ENCODE peak calls at places on chromosomes 7 and 10, in ten cellular contexts. One of them, this sample, is unnamed.
A peak's percentile ranks its signal among the peaks of the same experiment; 100 is the strongest.

GRCh38 chr10:43282881-43283280 is 16.0 kb upstream of the RASGEF1A start:
- DNase-seq in aorta: no peak
- DNase-seq in CD4-positive, alpha-beta memory T cell: no peak
- DNase-seq in tibial artery: no peak
- DNase-seq in neuronal stem cell: no peak
- DNase-seq in fibroblast of lung: no peak
- DNase-seq in breast epithelium: no peak
- DNase-seq in SK-N-SH: no peak
- DNase-seq in body of pancreas: no peak
- DNase-seq in RWPE1: peak; percentile 43
- DNase-seq in this sample: no peak

GRCh38 chr10:132532784-132533560 is 4.6 kb upstream of the INPP5A start:
- DNase-seq in neuronal stem cell: no peak
- DNase-seq in breast epithelium: peak; percentile 15
- DNase-seq in CD4-positive, alpha-beta memory T cell: no peak
- DNase-seq in aorta: no peak
- DNase-seq in SK-N-SH: no peak
- DNase-seq in fibroblast of lung: peak; percentile 45
- DNase-seq in RWPE1: peak; percentile 91
- DNase-seq in body of pancreas: no peak
- DNase-seq in tibial artery: no peak
- DNase-seq in this sample: no peak

GRCh38 chr7:70408477-70408876 is 723.5 kb upstream of the GALNT17 start:
- DNase-seq in RWPE1: no peak
- DNase-seq in CD4-positive, alpha-beta memory T cell: no peak
- DNase-seq in SK-N-SH: no peak
- DNase-seq in fibroblast of lung: no peak
- DNase-seq in breast epithelium: no peak
- DNase-seq in neuronal stem cell: no peak
- DNase-seq in aorta: no peak
- DNase-seq in body of pancreas: no peak
- DNase-seq in tibial artery: no peak
- DNase-seq in this sample: no peak

GRCh38 chr10:92377962-92378361 is 87.0 kb downstream of the MARCHF5 start:
- DNase-seq in body of pancreas: no peak
- DNase-seq in tibial artery: no peak
- DNase-seq in breast epithelium: no peak
- DNase-seq in fibroblast of lung: no peak
- DNase-seq in aorta: no peak
- DNase-seq in neuronal stem cell: no peak
- DNase-seq in CD4-positive, alpha-beta memory T cell: no peak
- DNase-seq in RWPE1: no peak
- DNase-seq in SK-N-SH: no peak
- DNase-seq in this sample: no peak

GRCh38 chr7:121505021-121505420 is 108.9 kb upstream of the FAM3C start:
- DNase-seq in tibial artery: no peak
- DNase-seq in SK-N-SH: no peak
- DNase-seq in RWPE1: no peak
- DNase-seq in CD4-positive, alpha-beta memory T cell: no peak
- DNase-seq in fibroblast of lung: peak; percentile 36
- DNase-seq in body of pancreas: no peak
- DNase-seq in aorta: no peak
- DNase-seq in breast epithelium: no peak
- DNase-seq in neuronal stem cell: no peak
- DNase-seq in this sample: no peak

GRCh38 chr7:105610165-105610930 is 29.1 kb upstream of the EFCAB10 start:
- DNase-seq in breast epithelium: no peak
- DNase-seq in SK-N-SH: no peak
- DNase-seq in fibroblast of lung: no peak
- DNase-seq in neuronal stem cell: no peak
- DNase-seq in CD4-positive, alpha-beta memory T cell: no peak
- DNase-seq in body of pancreas: no peak
- DNase-seq in aorta: no peak
- DNase-seq in RWPE1: no peak
- DNase-seq in tibial artery: no peak
- DNase-seq in this sample: no peak

GRCh38 chr7:123769371-123769770 is 20.6 kb upstream of the WASL start:
- DNase-seq in neuronal stem cell: no peak
- DNase-seq in RWPE1: peak; percentile 79
- DNase-seq in aorta: peak; percentile 70
- DNase-seq in tibial artery: no peak
- DNase-seq in CD4-positive, alpha-beta memory T cell: no peak
- DNase-seq in breast epithelium: no peak
- DNase-seq in fibroblast of lung: peak; percentile 76
- DNase-seq in SK-N-SH: no peak
- DNase-seq in body of pancreas: peak; percentile 72
- DNase-seq in this sample: no peak

GRCh38 chr10:61973169-61973568 is 71.7 kb downstream of the ARID5B start:
- DNase-seq in neuronal stem cell: no peak
- DNase-seq in CD4-positive, alpha-beta memory T cell: no peak
- DNase-seq in RWPE1: no peak
- DNase-seq in SK-N-SH: no peak
- DNase-seq in aorta: no peak
- DNase-seq in body of pancreas: no peak
- DNase-seq in fibroblast of lung: peak; percentile 18
- DNase-seq in tibial artery: no peak
- DNase-seq in breast epithelium: no peak
- DNase-seq in this sample: no peak

GRCh38 chr10:35035641-35036040 is 54.5 kb downstream of the CUL2 start:
- DNase-seq in body of pancreas: no peak
- DNase-seq in CD4-positive, alpha-beta memory T cell: no peak
- DNase-seq in neuronal stem cell: no peak
- DNase-seq in breast epithelium: no peak
- DNase-seq in RWPE1: no peak
- DNase-seq in SK-N-SH: no peak
- DNase-seq in tibial artery: no peak
- DNase-seq in fibroblast of lung: peak; percentile 20
- DNase-seq in aorta: no peak
- DNase-seq in this sample: no peak

GRCh38 chr7:112056409-112056808 is 149.8 kb downstream of the DOCK4 start:
- DNase-seq in RWPE1: peak; percentile 8
- DNase-seq in aorta: no peak
- DNase-seq in SK-N-SH: no peak
- DNase-seq in breast epithelium: no peak
- DNase-seq in body of pancreas: no peak
- DNase-seq in CD4-positive, alpha-beta memory T cell: no peak
- DNase-seq in tibial artery: no peak
- DNase-seq in neuronal stem cell: no peak
- DNase-seq in fibroblast of lung: peak; percentile 44
- DNase-seq in this sample: no peak

GRCh38 chr10:97708976-97709745 is 4.4 kb upstream of the MARVELD1 start:
- DNase-seq in breast epithelium: peak; percentile 66
- DNase-seq in aorta: peak; percentile 89
- DNase-seq in neuronal stem cell: peak; percentile 65
- DNase-seq in body of pancreas: peak; percentile 71
- DNase-seq in CD4-positive, alpha-beta memory T cell: peak; percentile 34
- DNase-seq in SK-N-SH: peak; percentile 58
- DNase-seq in fibroblast of lung: peak; percentile 85
- DNase-seq in tibial artery: peak; percentile 86
- DNase-seq in RWPE1: no peak
- DNase-seq in this sample: peak; percentile 54

GRCh38 chr7:34039033-34039432 is 133.7 kb downstream of the BMPER start:
- DNase-seq in aorta: no peak
- DNase-seq in neuronal stem cell: no peak
- DNase-seq in SK-N-SH: no peak
- DNase-seq in RWPE1: no peak
- DNase-seq in tibial artery: no peak
- DNase-seq in breast epithelium: no peak
- DNase-seq in CD4-positive, alpha-beta memory T cell: no peak
- DNase-seq in body of pancreas: no peak
- DNase-seq in fibroblast of lung: no peak
- DNase-seq in this sample: no peak

GRCh38 chr7:49724071-49724470 is 49.4 kb upstream of the VWC2 start:
- DNase-seq in aorta: no peak
- DNase-seq in RWPE1: no peak
- DNase-seq in neuronal stem cell: no peak
- DNase-seq in CD4-positive, alpha-beta memory T cell: no peak
- DNase-seq in body of pancreas: no peak
- DNase-seq in SK-N-SH: no peak
- DNase-seq in fibroblast of lung: no peak
- DNase-seq in tibial artery: no peak
- DNase-seq in breast epithelium: no peak
- DNase-seq in this sample: no peak

GRCh38 chr7:45402480-45403218 is 171.5 kb upstream of the ADCY1 start:
- DNase-seq in aorta: no peak
- DNase-seq in RWPE1: peak; percentile 46
- DNase-seq in fibroblast of lung: peak; percentile 77
- DNase-seq in breast epithelium: no peak
- DNase-seq in SK-N-SH: no peak
- DNase-seq in neuronal stem cell: no peak
- DNase-seq in body of pancreas: no peak
- DNase-seq in CD4-positive, alpha-beta memory T cell: no peak
- DNase-seq in tibial artery: no peak
- DNase-seq in this sample: no peak

GRCh38 chr7:87318741-87319140 is 26.7 kb upstream of the CROT start:
- DNase-seq in RWPE1: no peak
- DNase-seq in SK-N-SH: no peak
- DNase-seq in body of pancreas: no peak
- DNase-seq in neuronal stem cell: no peak
- DNase-seq in CD4-positive, alpha-beta memory T cell: no peak
- DNase-seq in aorta: no peak
- DNase-seq in tibial artery: no peak
- DNase-seq in breast epithelium: no peak
- DNase-seq in fibroblast of lung: no peak
- DNase-seq in this sample: no peak

GRCh38 chr10:32207544-32207943 is 139.4 kb downstream of the EPC1 start:
- DNase-seq in tibial artery: peak; percentile 24
- DNase-seq in neuronal stem cell: no peak
- DNase-seq in fibroblast of lung: peak; percentile 43
- DNase-seq in RWPE1: peak; percentile 60
- DNase-seq in CD4-positive, alpha-beta memory T cell: peak; percentile 39
- DNase-seq in body of pancreas: peak; percentile 74
- DNase-seq in breast epithelium: peak; percentile 61
- DNase-seq in SK-N-SH: peak; percentile 42
- DNase-seq in aorta: peak; percentile 51
- DNase-seq in this sample: no peak

GRCh38 chr7:142804715-142805114 is 33.9 kb downstream of the PRSS2 start:
- DNase-seq in body of pancreas: no peak
- DNase-seq in neuronal stem cell: no peak
- DNase-seq in RWPE1: no peak
- DNase-seq in tibial artery: no peak
- DNase-seq in SK-N-SH: no peak
- DNase-seq in fibroblast of lung: no peak
- DNase-seq in breast epithelium: no peak
- DNase-seq in CD4-positive, alpha-beta memory T cell: peak; percentile 38
- DNase-seq in aorta: no peak
- DNase-seq in this sample: no peak
- H3K27ac ChIP-seq in body of pancreas: no peak overlapping the region
- H3K27ac ChIP-seq in neuronal stem cell: no peak overlapping the region
- H3K27ac ChIP-seq in RWPE1: no peak overlapping the region
- H3K27ac ChIP-seq in tibial artery: no peak overlapping the region
- H3K27ac ChIP-seq in SK-N-SH: no peak overlapping the region
- H3K27ac ChIP-seq in fibroblast of lung: no peak overlapping the region
- H3K27ac ChIP-seq in breast epithelium: peak overlapping the region; percentile 19
- H3K27ac ChIP-seq in CD4-positive, alpha-beta memory T cell: peak overlapping the region; percentile 99
- H3K27ac ChIP-seq in aorta: no peak overlapping the region
- H3K27ac ChIP-seq in this sample: no peak overlapping the region

DNA sequence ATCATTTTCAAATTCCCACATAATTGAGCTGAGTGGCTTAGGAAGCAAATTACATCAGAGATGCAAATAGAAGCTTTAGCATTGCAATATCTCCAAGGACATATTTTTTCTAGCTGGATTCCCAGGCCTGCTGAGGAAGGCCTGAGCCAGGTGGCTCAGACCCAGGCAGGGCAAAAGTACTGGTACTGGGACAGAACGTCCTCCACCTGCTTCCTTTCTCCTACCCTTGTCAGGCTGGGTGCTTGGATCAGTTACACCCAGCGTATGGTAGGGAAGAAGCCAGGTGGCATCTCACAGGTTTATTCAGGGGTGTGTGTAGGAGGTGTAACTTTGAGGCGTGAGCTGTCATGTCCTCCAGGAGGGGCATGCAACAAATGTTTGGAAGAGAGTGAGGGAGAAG is 3.0 kb upstream of the PANK1 start:
- DNase-seq in RWPE1: no peak
- DNase-seq in tibial artery: no peak
- DNase-seq in fibroblast of lung: no peak
- DNase-seq in breast epithelium: no peak
- DNase-seq in aorta: no peak
- DNase-seq in SK-N-SH: no peak
- DNase-seq in neuronal stem cell: no peak
- DNase-seq in CD4-positive, alpha-beta memory T cell: no peak
- DNase-seq in body of pancreas: no peak
- DNase-seq in this sample: no peak
- H3K27ac ChIP-seq in RWPE1: no peak overlapping the region
- H3K27ac ChIP-seq in tibial artery: no peak overlapping the region
- H3K27ac ChIP-seq in fibroblast of lung: no peak overlapping the region
- H3K27ac ChIP-seq in breast epithelium: no peak overlapping the region
- H3K27ac ChIP-seq in aorta: no peak overlapping the region
- H3K27ac ChIP-seq in SK-N-SH: no peak overlapping the region
- H3K27ac ChIP-seq in neuronal stem cell: no peak overlapping the region
- H3K27ac ChIP-seq in CD4-positive, alpha-beta memory T cell: no peak overlapping the region
- H3K27ac ChIP-seq in body of pancreas: no peak overlapping the region
- H3K27ac ChIP-seq in this sample: no peak overlapping the region

GRCh38 chr10:28684157-28684985 is 7.0 kb downstream of the BAMBI start:
- DNase-seq in SK-N-SH: no peak
- DNase-seq in fibroblast of lung: no peak
- DNase-seq in neuronal stem cell: no peak
- DNase-seq in tibial artery: no peak
- DNase-seq in RWPE1: no peak
- DNase-seq in body of pancreas: no peak
- DNase-seq in CD4-positive, alpha-beta memory T cell: no peak
- DNase-seq in aorta: no peak
- DNase-seq in breast epithelium: no peak
- DNase-seq in this sample: no peak
- H3K27ac ChIP-seq in SK-N-SH: no peak overlapping the region
- H3K27ac ChIP-seq in fibroblast of lung: no peak overlapping the region
- H3K27ac ChIP-seq in neuronal stem cell: no peak overlapping the region
- H3K27ac ChIP-seq in tibial artery: no peak overlapping the region
- H3K27ac ChIP-seq in RWPE1: no peak overlapping the region
- H3K27ac ChIP-seq in body of pancreas: no peak overlapping the region
- H3K27ac ChIP-seq in CD4-positive, alpha-beta memory T cell: no peak overlapping the region
- H3K27ac ChIP-seq in aorta: no peak overlapping the region
- H3K27ac ChIP-seq in breast epithelium: peak overlapping the region; percentile 46
- H3K27ac ChIP-seq in this sample: no peak overlapping the region

DNA sequence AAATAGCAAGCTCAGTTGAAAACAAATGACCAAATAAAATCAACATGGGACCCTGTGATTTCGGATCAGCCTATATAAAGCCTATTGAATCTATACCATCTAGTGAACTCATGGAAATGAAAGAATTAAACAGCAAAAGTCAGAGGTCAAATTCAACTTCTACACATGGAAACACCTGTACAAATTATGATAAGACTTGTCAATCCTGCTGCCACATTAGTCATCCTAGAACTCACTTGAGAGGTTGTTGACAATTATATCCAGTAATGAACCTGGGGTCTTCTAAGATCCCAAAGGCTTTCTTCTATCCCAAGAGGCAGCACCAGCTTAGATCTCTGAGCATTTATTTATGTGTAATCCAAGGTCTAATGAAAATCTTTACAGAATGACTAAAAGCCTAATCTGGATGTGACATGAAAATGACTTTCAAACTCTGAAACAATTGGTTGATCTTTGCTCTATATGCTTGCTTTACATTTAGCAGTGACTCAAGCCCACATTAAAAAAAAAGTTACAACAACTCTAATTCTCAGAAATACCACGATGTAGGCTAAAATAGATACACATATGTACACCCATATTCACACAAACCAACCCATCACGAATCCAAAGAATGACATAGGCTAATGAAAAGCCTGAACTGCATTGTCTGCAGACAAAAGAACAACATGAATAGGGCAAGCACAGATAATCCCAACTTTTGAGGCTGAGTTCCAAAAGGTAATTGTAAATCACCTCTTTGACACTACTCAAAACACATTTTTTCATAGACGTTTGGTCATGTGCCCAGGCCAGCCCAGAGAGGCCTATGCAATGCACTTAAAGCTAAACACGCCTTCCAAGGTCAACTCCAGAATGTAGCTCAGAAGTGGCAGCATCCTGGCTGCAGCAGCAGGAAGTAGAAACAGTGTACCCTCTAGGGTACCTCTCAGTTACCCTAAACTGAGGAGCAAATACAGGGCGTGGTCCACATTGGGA is 59.0 kb downstream of the OSBPL3 start:
- DNase-seq in CD4-positive, alpha-beta memory T cell: no peak
- DNase-seq in body of pancreas: peak; percentile 36
- DNase-seq in fibroblast of lung: no peak
- DNase-seq in RWPE1: no peak
- DNase-seq in SK-N-SH: no peak
- DNase-seq in breast epithelium: no peak
- DNase-seq in tibial artery: no peak
- DNase-seq in aorta: no peak
- DNase-seq in neuronal stem cell: no peak
- DNase-seq in this sample: no peak
- H3K27ac ChIP-seq in CD4-positive, alpha-beta memory T cell: no peak overlapping the region
- H3K27ac ChIP-seq in body of pancreas: no peak overlapping the region
- H3K27ac ChIP-seq in fibroblast of lung: no peak overlapping the region
- H3K27ac ChIP-seq in RWPE1: peak overlapping the region; percentile 59
- H3K27ac ChIP-seq in SK-N-SH: peak overlapping the region; percentile 80
- H3K27ac ChIP-seq in breast epithelium: no peak overlapping the region
- H3K27ac ChIP-seq in tibial artery: no peak overlapping the region
- H3K27ac ChIP-seq in aorta: no peak overlapping the region
- H3K27ac ChIP-seq in neuronal stem cell: no peak overlapping the region
- H3K27ac ChIP-seq in this sample: no peak overlapping the region

This sample was measured in caudate nucleus.